ENCODE peak calls at places on chromosomes 1 and 21, in five cellular contexts. X is cardiac fibroblast, D is GM20000, J is lung microvascular endothelial cell, U is mucosa of descending colon. W is an unnamed sample.

GRCh38 chr1:207654320-207654719 is 9.4 kb downstream of the CR1L start:
- DNase-seq in X (peak), D (no peak), J (peak), U (no peak), W (no peak)

GRCh38 chr1:93805027-93805426 is 74.0 kb downstream of the DNTTIP2 start:
- DNase-seq in X (peak), D (no peak), J (no peak), U (no peak), W (no peak)

GRCh38 chr21:25360593-25360992 is 246.7 kb downstream of the MRPL39 start:
- DNase-seq in X (no peak), D (no peak), J (no peak), U (no peak), W (no peak)

GRCh38 chr1:116486424-116486823 is 84.4 kb downstream of the CD58 start:
- DNase-seq in X (peak), D (no peak), J (peak), U (no peak), W (no peak)

GRCh38 chr21:17780539-17780938 is 38.6 kb downstream of the C21orf91 start:
- DNase-seq in X (no peak), D (peak), J (peak), U (no peak), W (no peak)

GRCh38 chr1:51313961-51314777 is 16.2 kb downstream of the TTC39A start:
- DNase-seq in X (peak), D (no peak), J (peak), U (peak), W (no peak)

GRCh38 chr21:16454371-16454770 is 724.6 kb downstream of the USP25 start:
- DNase-seq in X (peak), D (no peak), J (peak), U (no peak), W (no peak)

GRCh38 chr1:87744763-87745162 is 416.1 kb downstream of the LMO4 start:
- DNase-seq in X (no peak), D (no peak), J (no peak), U (no peak), W (no peak)

GRCh38 chr1:59674605-59675004 is 140.1 kb upstream of the HOOK1 start:
- DNase-seq in X (peak), D (no peak), J (peak), U (no peak), W (no peak)

GRCh38 chr1:219039755-219040154 is 133.9 kb upstream of the LYPLAL1 start:
- DNase-seq in X (peak), D (no peak), J (no peak), U (no peak), W (no peak)

GRCh38 chr21:43779660-43780059 is 3.6 kb upstream of the CSTB start:
- DNase-seq in X (no peak), D (no peak), J (no peak), U (no peak), W (no peak)

GRCh38 chr1:45864765-45865164 is 61.4 kb downstream of the MAST2 start:
- DNase-seq in X (no peak), D (no peak), J (peak), U (no peak), W (no peak)

GRCh38 chr1:145972580-145972979 is 8.1 kb downstream of the POLR3GL start:
- DNase-seq in X (no peak), D (no peak), J (no peak), U (no peak), W (no peak)

GRCh38 chr1:65050735-65051134 is 84.4 kb upstream of the JAK1 start:
- DNase-seq in X (no peak), D (no peak), J (no peak), U (no peak), W (no peak)

GRCh38 chr1:103948526-103948925 is 198.8 kb downstream of the AMY1C start:
- DNase-seq in X (peak), D (no peak), J (no peak), U (no peak), W (no peak)

GRCh38 chr1:196584703-196585102 is 23.5 kb downstream of the KCNT2 start:
- DNase-seq in X (no peak), D (no peak), J (no peak), U (no peak), W (no peak)

GRCh38 chr1:43540653-43541071 is 10.0 kb downstream of the PTPRF start:
- DNase-seq in X (no peak), D (no peak), J (peak), U (peak), W (no peak)

GRCh38 chr1:41495171-41495948 is 10.9 kb upstream of the EDN2 start:
- DNase-seq in X (peak), D (no peak), J (peak), U (peak), W (no peak)

GRCh38 chr1:32501865-32502264 is 37.0 kb downstream of the ZBTB8B start:
- DNase-seq in X (peak), D (peak), J (peak), U (no peak), W (no peak)

GRCh38 chr1:213017447-213018273 is 2.0 kb upstream of the ANGEL2 start:
- DNase-seq in X (no peak), D (no peak), J (no peak), U (no peak), W (no peak)

GRCh38 chr1:230149751-230150584 is 82.9 kb downstream of the GALNT2 start:
- DNase-seq in X (no peak), D (peak), J (no peak), U (no peak), W (no peak)

GRCh38 chr1:93817819-93818569 is 61.0 kb downstream of the DNTTIP2 start:
- DNase-seq in X (no peak), D (no peak), J (no peak), U (no peak), W (no peak)

GRCh38 chr1:162248854-162249535 is 127.7 kb downstream of the SPATA46 start:
- DNase-seq in X (peak), D (no peak), J (peak), U (no peak), W (no peak)

GRCh38 chr1:46285730-46286477 is 17.5 kb downstream of the LRRC41 start:
- DNase-seq in X (no peak), D (no peak), J (no peak), U (no peak), W (no peak)

GRCh38 chr1:8040586-8040985 is 14.5 kb upstream of the ERRFI1 start:
- DNase-seq in X (peak), D (no peak), J (peak), U (peak), W (no peak)